ENCODE peak calls at places on chromosome 19, in eight cellular contexts. Z is stimulated activated CD4-positive, alpha-beta T cell treated with anti-CD3 and anti-CD28 coated beads, Interleukin-1b, Interleukin-23, amount 100 ng/mL, for 4 hours; B is fibroblast of the aortic adventitia; E is AG04450; J is effector memory CD4-positive, alpha-beta T cell; D is fibroblast of villous mesenchyme; P is aorta; M is left ventricle myocardium inferior. H is an unnamed sample.

GRCh38 chr19:34692541-34692940 is 15.1 kb downstream of the ZNF302 start:
- DNase-seq in D (no peak), Z (no peak), P (no peak), J (no peak), M (no peak), E (no peak), B (no peak), H (no peak)

GRCh38 chr19:41906271-41906670 is 22.0 kb downstream of the ERFL start:
- DNase-seq in B (no peak), E (no peak), D (no peak), P (no peak), Z (no peak), M (no peak), J (no peak), H (no peak)

GRCh38 chr19:23312515-23312914 is 62.3 kb upstream of the ZNF724 start:
- DNase-seq in M (no peak), P (no peak), B (no peak), J (no peak), Z (no peak), D (no peak), E (no peak), H (no peak)

GRCh38 chr19:15448778-15449619 is 757 bp downstream of the WIZ start:
- DNase-seq in B (peak; percentile 21), E (no peak), J (no peak), P (no peak), D (no peak), Z (no peak), M (no peak), H (no peak)

GRCh38 chr19:14114854-14115253 is 2.7 kb downstream of the PRKACA start:
- DNase-seq in D (no peak), J (peak; percentile 19), E (no peak), P (peak; percentile 82), M (peak; percentile 67), Z (peak; percentile 53), B (no peak), H (no peak)

GRCh38 chr19:17950310-17951150 is 16.4 kb upstream of the KCNN1 start:
- DNase-seq in B (no peak), M (peak; percentile 16), P (no peak), D (no peak), Z (no peak), J (peak; percentile 61), E (no peak), H (no peak)

GRCh38 chr19:19742773-19743172 is 9.9 kb upstream of the ZNF14 start:
- DNase-seq in P (peak; percentile 50), E (no peak), D (no peak), Z (no peak), J (no peak), B (no peak), M (no peak), H (no peak)

GRCh38 chr19:11478167-11479089 is 2.4 kb downstream of the ELAVL3 start:
- DNase-seq in E (no peak), D (no peak), J (no peak), P (no peak), Z (no peak), B (no peak), M (no peak), H (no peak)

GRCh38 chr19:54916822-54917221 is 10.9 kb downstream of the NCR1 start:
- DNase-seq in Z (no peak), D (no peak), P (no peak), E (no peak), M (no peak), J (no peak), B (no peak), H (no peak)

GRCh38 chr19:48636859-48637448 is at the start of gene DBP:
- DNase-seq in P (no peak), M (peak; percentile 62), Z (no peak), B (no peak), J (no peak), D (no peak), E (no peak), H (peak; percentile 83)

GRCh38 chr19:30577551-30578090 is 205.4 kb downstream of the ZNF536 start:
- DNase-seq in M (no peak), P (no peak), Z (no peak), D (no peak), E (no peak), B (no peak), J (no peak), H (no peak)

GRCh38 chr19:16575282-16575681 is 3.1 kb upstream of the SLC35E1 start:
- DNase-seq in B (no peak), D (no peak), Z (no peak), E (no peak), M (no peak), J (no peak), P (no peak), H (no peak)

GRCh38 chr19:18340237-18340989 is at the start of gene PGPEP1:
- DNase-seq in Z (peak; percentile 65), D (peak; percentile 40), B (peak; percentile 49), P (peak; percentile 90), E (no peak), J (peak; percentile 17), M (peak; percentile 83), H (peak; percentile 83)

GRCh38 chr19:38223119-38223523 is 901 bp downstream of the DPF1 start:
- DNase-seq in Z (no peak), P (no peak), M (no peak), J (no peak), D (no peak), B (no peak), E (no peak), H (no peak)

GRCh38 chr19:5718579-5719273 is 1.2 kb downstream of the LONP1 start:
- DNase-seq in Z (no peak), E (peak; percentile 63), M (no peak), P (no peak), D (peak; percentile 94), J (no peak), B (peak; percentile 95), H (no peak)

GRCh38 chr19:8141726-8142524 is 7.5 kb downstream of the FBN3 start:
- DNase-seq in B (no peak), P (no peak), D (no peak), E (no peak), Z (no peak), M (no peak), J (no peak), H (no peak)

H was measured in sciatic nerve.